ENCODE peak calls at places on chromosomes 7 and 10, in ten cellular contexts. W is T-helper 22 cell; F is GM23248; J is lower leg skin; N is Right ventricle myocardium inferior; H is SK-N-SH; P is activated CD4-positive, CD25-positive, alpha-beta regulatory T cell treated with anti-CD3 and anti-CD28 coated beads, Interleukin-2, amount 50 U/mL, for 72 hours; I is epithelial cell of esophagus; U is Karpas-422; X is stimulated activated CD4-positive, alpha-beta T cell treated with anti-CD3 and anti-CD28 coated beads, Interleukin-15, amount 100 ng/mL, for 24 hours. E is an unnamed sample.

GRCh38 chr10:5447611-5448071 is 35.3 kb downstream of the NET1 start:
- DNase-seq in W (no peak), F (peak; percentile 53), J (no peak), N (no peak), H (no peak), P (no peak), I (peak; percentile 34), U (peak; percentile 56), X (peak; percentile 31), E (no peak)

GRCh38 chr7:70334883-70335282 is 736.6 kb downstream of the AUTS2 start:
- DNase-seq in W (no peak), F (no peak), J (no peak), N (no peak), H (no peak), P (no peak), I (no peak), U (no peak), X (no peak), E (no peak)

GRCh38 chr7:125074141-125074540 is 144.5 kb upstream of the POT1 start:
- DNase-seq in W (no peak), F (no peak), J (no peak), N (no peak), H (no peak), P (no peak), I (peak; percentile 89), U (no peak), X (no peak), E (no peak)

GRCh38 chr7:24475573-24475972 is 97.7 kb upstream of the PALS2 start:
- DNase-seq in W (no peak), F (no peak), J (no peak), N (no peak), H (no peak), P (no peak), I (no peak), U (no peak), X (no peak), E (no peak)

GRCh38 chr10:43649149-43649523 is 455 bp upstream of the ZNF32 start:
- DNase-seq in W (no peak), F (no peak), J (no peak), N (no peak), H (no peak), P (no peak), I (no peak), U (no peak), X (no peak), E (no peak)

GRCh38 chr7:84412161-84412969 is 217.8 kb upstream of the SEMA3A start:
- DNase-seq in W (no peak), F (peak; percentile 92), J (no peak), N (no peak), H (no peak), P (no peak), I (peak; percentile 91), U (no peak), X (no peak), E (no peak)

GRCh38 chr7:46754135-46754730 is 827.7 kb downstream of the TNS3 start:
- DNase-seq in W (no peak), F (peak; percentile 86), J (no peak), N (no peak), H (no peak), P (no peak), I (peak; percentile 91), U (no peak), X (no peak), E (no peak)

GRCh38 chr10:118373786-118374185 is 31.7 kb upstream of the FAM204A start:
- DNase-seq in W (no peak), F (peak; percentile 78), J (no peak), N (no peak), H (no peak), P (no peak), I (peak; percentile 56), U (no peak), X (no peak), E (no peak)

GRCh38 chr7:69603937-69604494 is 5.7 kb downstream of the AUTS2 start:
- DNase-seq in W (no peak), F (no peak), J (no peak), N (no peak), H (no peak), P (no peak), I (no peak), U (no peak), X (no peak), E (no peak)

GRCh38 chr7:140544278-140544896 is 65.1 kb upstream of the MKRN1 start:
- DNase-seq in W (no peak), F (no peak), J (no peak), N (no peak), H (no peak), P (no peak), I (no peak), U (no peak), X (no peak), E (no peak)